ENCODE peak calls at places on chromosomes 4 and X, in five cellular contexts. Z, K, W, V and X are unnamed samples.

GRCh38 chr4:133154725-133155124 is 5.6 kb downstream of the PCDH10 start:
- DNase-seq in Z (no peak), K (peak; percentile 66), W (peak; percentile 10), V (peak; percentile 49), X (no peak)

GRCh38 chrX:3807906-3808305 is 94.5 kb upstream of the PRKX start:
- DNase-seq in Z (no peak), K (no peak), W (no peak), V (no peak), X (no peak)

GRCh38 chr4:168357941-168358340 is 39.4 kb upstream of the DDX60 start:
- DNase-seq in Z (no peak), K (peak; percentile 77), W (no peak), V (no peak), X (no peak)

GRCh38 chr4:6851431-6851830 is 58.2 kb upstream of the TBC1D14 start:
- DNase-seq in Z (no peak), K (no peak), W (no peak), V (no peak), X (no peak)

GRCh38 chr4:87067120-87067885 is 132.5 kb downstream of the AFF1 start:
- DNase-seq in Z (no peak), K (no peak), W (no peak), V (no peak), X (no peak)

GRCh38 chrX:108199691-108200090 is 108.1 kb downstream of the ATG4A start:
- DNase-seq in Z (no peak), K (peak; percentile 15), W (peak; percentile 14), V (peak; percentile 43), X (peak; percentile 5)

GRCh38 chr4:42265782-42266602 is 113.5 kb upstream of the BEND4 start:
- DNase-seq in Z (no peak), K (no peak), W (no peak), V (no peak), X (no peak)

GRCh38 chrX:110218591-110218990 is 99.3 kb downstream of the AMMECR1 start:
- DNase-seq in Z (no peak), K (no peak), W (no peak), V (peak; percentile 70), X (no peak)

GRCh38 chrX:617401-617800 is 13.2 kb upstream of the SHOX start:
- DNase-seq in Z (no peak), K (no peak), W (no peak), V (no peak), X (no peak)

GRCh38 chrX:101257448-101258259 is 33.5 kb downstream of the TAF7L start:
- DNase-seq in Z (no peak), K (peak; percentile 28), W (no peak), V (no peak), X (peak; percentile 46)

GRCh38 chrX:129655547-129656248 is 942 bp upstream of the APLN start:
- DNase-seq in Z (no peak), K (no peak), W (peak; percentile 16), V (peak; percentile 40), X (peak; percentile 37)

GRCh38 chr4:5399790-5400421 is 308.5 kb downstream of the EVC2 start:
- DNase-seq in Z (no peak), K (peak; percentile 14), W (peak; percentile 32), V (peak; percentile 32), X (peak; percentile 16)

GRCh38 chr4:108743021-108743420 is 19.8 kb downstream of the ETNPPL start:
- DNase-seq in Z (no peak), K (no peak), W (no peak), V (no peak), X (peak; percentile 12)

GRCh38 chrX:23662853-23663252 is 4.4 kb upstream of the PRDX4 start:
- DNase-seq in Z (no peak), K (peak; percentile 67), W (peak; percentile 51), V (peak; percentile 48), X (no peak)

GRCh38 chr4:26594778-26595177 is 10.9 kb downstream of the TBC1D19 start:
- DNase-seq in Z (no peak), K (peak; percentile 20), W (peak; percentile 9), V (no peak), X (peak; percentile 73)

GRCh38 chr4:6674500-6675149 is 19.1 kb upstream of the S100P start:
- DNase-seq in Z (no peak), K (peak; percentile 34), W (peak; percentile 84), V (peak; percentile 82), X (peak; percentile 82)

GRCh38 chr4:25676221-25676620 is 20.6 kb downstream of the SLC34A2 start:
- DNase-seq in Z (no peak), K (no peak), W (no peak), V (no peak), X (no peak)

GRCh38 chrX:49106930-49107329 is 16.6 kb downstream of the GPKOW start:
- DNase-seq in Z (no peak), K (peak; percentile 42), W (peak; percentile 16), V (peak; percentile 60), X (no peak)

GRCh38 chr4:70556856-70557255 is 35.2 kb upstream of the AMBN start:
- DNase-seq in Z (no peak), K (peak; percentile 31), W (no peak), V (peak; percentile 60), X (no peak)

GRCh38 chr4:114005569-114006442 is 26.4 kb upstream of the ARSJ start:
- DNase-seq in Z (no peak), K (peak; percentile 94), W (no peak), V (peak; percentile 64), X (no peak)

GRCh38 chr4:138092060-138092459 is 150.1 kb downstream of the SLC7A11 start:
- DNase-seq in Z (no peak), K (no peak), W (no peak), V (no peak), X (no peak)

GRCh38 chr4:38983756-38984647 is 48.2 kb downstream of the TMEM156 start:
- DNase-seq in Z (no peak), K (peak; percentile 77), W (no peak), V (no peak), X (no peak)

GRCh38 chr4:40984051-40984450 is 230.3 kb downstream of the APBB2 start:
- DNase-seq in Z (no peak), K (peak; percentile 39), W (no peak), V (no peak), X (no peak)

GRCh38 chrX:143461616-143462015 is 55.7 kb downstream of the SPANXN3 start:
- DNase-seq in Z (no peak), K (no peak), W (no peak), V (no peak), X (no peak)

GRCh38 chr4:180598281-180598680 is 1644.9 kb upstream of the TENM3 start:
- DNase-seq in Z (no peak), K (peak; percentile 69), W (peak; percentile 11), V (no peak), X (no peak)

GRCh38 chrX:119479845-119480244 is 11.6 kb downstream of the SLC25A5 start:
- DNase-seq in Z (no peak), K (no peak), W (no peak), V (peak; percentile 90), X (no peak)

GRCh38 chr4:42655921-42656735 is 777 bp downstream of the ATP8A1 start:
- DNase-seq in Z (no peak), K (no peak), W (peak; percentile 86), V (no peak), X (no peak)

GRCh38 chrX:55839480-55839879 is 121.9 kb downstream of the RRAGB start:
- DNase-seq in Z (no peak), K (no peak), W (no peak), V (no peak), X (peak; percentile 0)

GRCh38 chrX:109952050-109952449 is 50.9 kb upstream of the TMEM164 start:
- DNase-seq in Z (no peak), K (peak; percentile 20), W (no peak), V (peak; percentile 22), X (no peak)

GRCh38 chrX:120560405-120560841 is 339 bp downstream of the CUL4B start:
- DNase-seq in Z (no peak), K (peak; percentile 49), W (peak; percentile 52), V (peak; percentile 21), X (peak; percentile 7)

GRCh38 chr4:73589261-73589847 is 30.9 kb downstream of the RASSF6 start:
- DNase-seq in Z (no peak), K (peak; percentile 76), W (peak; percentile 58), V (peak; percentile 87), X (no peak)

GRCh38 chrX:1178580-1179057 is 33.8 kb downstream of the CRLF2 start:
- DNase-seq in Z (no peak), K (no peak), W (no peak), V (peak; percentile 61), X (no peak)

GRCh38 chr4:112085156-112086035 is 59.9 kb upstream of the FAM241A start:
- DNase-seq in Z (no peak), K (no peak), W (peak; percentile 26), V (no peak), X (peak; percentile 29)

GRCh38 chrX:106481341-106481740 is 130.4 kb upstream of the RADX start:
- DNase-seq in Z (no peak), K (peak; percentile 28), W (peak; percentile 51), V (peak; percentile 55), X (no peak)

GRCh38 chr4:145132521-145133098 is 34.5 kb downstream of the ABCE1 start:
- DNase-seq in Z (no peak), K (peak; percentile 42), W (peak; percentile 79), V (no peak), X (no peak)

GRCh38 chr4:121690001-121690400 is 6.8 kb downstream of the ANXA5 start:
- DNase-seq in Z (no peak), K (peak; percentile 87), W (peak; percentile 25), V (peak; percentile 47), X (no peak)
- H3K4me3 ChIP-seq in Z (no peak overlapping the region), K (peak overlapping the region; percentile 36), W (no peak overlapping the region), V (no peak overlapping the region), X (no peak overlapping the region)

GRCh38 chr4:56656346-56656643 is 24.8 kb downstream of the HOPX start:
- DNase-seq in Z (no peak), K (no peak), W (peak; percentile 18), V (peak; percentile 36), X (no peak)
- H3K4me3 ChIP-seq in Z (peak overlapping the region; percentile 69), K (peak overlapping the region; percentile 57), W (no peak overlapping the region), V (peak overlapping the region; percentile 55), X (no peak overlapping the region)

GRCh38 chr4:66091801-66092200 is 421.5 kb upstream of the EPHA5 start:
- DNase-seq in Z (no peak), K (peak; percentile 21), W (no peak), V (no peak), X (no peak)
- H3K4me3 ChIP-seq in Z (no peak overlapping the region), K (no peak overlapping the region), W (no peak overlapping the region), V (no peak overlapping the region), X (no peak overlapping the region)

DNA sequence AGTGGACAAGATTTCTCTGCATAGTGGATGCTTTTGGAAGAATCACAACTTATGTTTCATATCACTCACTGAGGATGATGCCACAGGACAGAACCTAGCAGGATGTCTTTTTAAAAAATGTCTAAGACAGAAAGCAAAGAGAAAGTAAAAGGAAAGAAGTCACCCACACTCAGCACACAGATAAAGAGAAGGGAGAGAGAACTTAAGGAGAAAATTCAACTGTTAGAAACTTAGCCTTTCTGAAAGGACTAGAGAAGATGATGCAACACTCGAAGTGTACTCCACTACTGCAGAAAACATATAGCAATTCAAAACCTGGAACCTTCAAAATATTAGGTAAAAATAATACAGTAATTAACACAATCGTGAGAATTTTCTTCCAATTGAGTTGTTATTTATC is 52.8 kb upstream of the STK26 start:
- DNase-seq in Z (no peak), K (no peak), W (no peak), V (no peak), X (no peak)
- H3K4me3 ChIP-seq in Z (no peak overlapping the region), K (no peak overlapping the region), W (no peak overlapping the region), V (no peak overlapping the region), X (no peak overlapping the region)

DNA sequence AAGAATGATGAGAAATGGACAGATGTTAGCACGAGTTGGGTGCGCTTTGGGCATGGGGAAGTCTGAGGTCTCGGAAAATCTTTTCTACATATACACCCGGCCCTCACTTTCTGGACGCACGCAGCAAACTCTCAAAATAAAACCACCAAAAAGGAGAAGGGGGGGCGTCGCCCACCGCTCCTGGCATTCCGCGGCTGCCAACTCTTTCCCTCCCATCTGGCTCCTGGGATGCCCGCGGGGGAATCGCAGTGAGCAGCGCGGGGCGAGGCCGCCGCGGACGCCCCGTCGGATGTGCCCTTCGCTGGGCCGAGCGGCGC is 697 bp downstream of the IGFBP7 start:
- DNase-seq in Z (no peak), K (no peak), W (no peak), V (no peak), X (no peak)
- H3K4me3 ChIP-seq in Z (peak overlapping the region; percentile 66), K (peak overlapping the region; percentile 64), W (no peak overlapping the region), V (peak overlapping the region; percentile 51), X (no peak overlapping the region)